ENCODE peak calls at places on chromosomes 6 and 20, in four cellular contexts. R is NCI-H526 treated with DMSO at 0.1 percent for 48 hours; M is uterus; O is CD8-positive, alpha-beta T cell. F is an unnamed sample.

GRCh38 chr20:189611-190010 is at the start of gene DEFB128:
- DNase-seq in R (no peak), M (no peak), O (no peak), F (no peak)

GRCh38 chr6:81241717-81242116 is 510.8 kb downstream of the TENT5A start:
- DNase-seq in R (peak), M (no peak), O (no peak), F (no peak)

GRCh38 chr6:170149681-170150589 is 140.9 kb downstream of the DLL1 start:
- DNase-seq in R (no peak), M (no peak), O (no peak), F (no peak)

GRCh38 chr6:119511024-119511423 is 161.5 kb upstream of the MAN1A1 start:
- DNase-seq in R (no peak), M (no peak), O (no peak), F (no peak)

GRCh38 chr20:31675828-31676533 is 38.3 kb downstream of the COX4I2 start:
- DNase-seq in R (no peak), M (no peak), O (peak), F (no peak)

GRCh38 chr20:35273449-35274171 is 4.3 kb downstream of the MMP24OS start:
- DNase-seq in R (peak), M (no peak), O (no peak), F (no peak)

GRCh38 chr6:111653961-111654360 is 48.3 kb upstream of the TRAF3IP2 start:
- DNase-seq in R (no peak), M (no peak), O (no peak), F (no peak)

GRCh38 chr20:1667510-1668085 is 10.0 kb upstream of the SIRPG start:
- DNase-seq in R (no peak), M (no peak), O (no peak), F (no peak)

GRCh38 chr20:61119263-61119662 is 132.8 kb upstream of the CDH4 start:
- DNase-seq in R (no peak), M (no peak), O (no peak), F (no peak)

GRCh38 chr6:166402582-166403277 is 20.0 kb upstream of the MPC1 start:
- DNase-seq in R (no peak), M (no peak), O (no peak), F (peak)

GRCh38 chr6:163955131-163955530 is 540.6 kb downstream of the QKI start:
- DNase-seq in R (no peak), M (no peak), O (no peak), F (no peak)

GRCh38 chr20:52083627-52084232 is 107.8 kb downstream of the ZFP64 start:
- DNase-seq in R (peak), M (peak), O (no peak), F (no peak)

GRCh38 chr6:158854214-158855101 is 35.3 kb upstream of the EZR start:
- DNase-seq in R (no peak), M (no peak), O (no peak), F (no peak)

GRCh38 chr6:79463721-79464120 is 73.5 kb downstream of the LCA5 start:
- DNase-seq in R (no peak), M (no peak), O (no peak), F (no peak)

GRCh38 chr6:8904754-8905153 is 469.4 kb upstream of the SLC35B3 start:
- DNase-seq in R (no peak), M (no peak), O (no peak), F (no peak)

GRCh38 chr6:65545920-65546319 is 161.1 kb downstream of the EYS start:
- DNase-seq in R (no peak), M (no peak), O (no peak), F (no peak)

GRCh38 chr6:26327450-26328264 is 37.3 kb upstream of the BTN3A2 start:
- DNase-seq in R (peak), M (no peak), O (peak), F (no peak)

GRCh38 chr20:60060006-60060557 is 101.9 kb downstream of the CDH26 start:
- DNase-seq in R (no peak), M (no peak), O (no peak), F (no peak)

GRCh38 chr20:59992531-59992930 is 34.3 kb downstream of the CDH26 start:
- DNase-seq in R (peak), M (no peak), O (no peak), F (no peak)

GRCh38 chr6:107532707-107533106 is 42.8 kb downstream of the SOBP start:
- DNase-seq in R (no peak), M (no peak), O (no peak), F (peak)

GRCh38 chr6:44481765-44482164 is 94.3 kb downstream of the CDC5L start:
- DNase-seq in R (no peak), M (no peak), O (no peak), F (no peak)

GRCh38 chr20:35741892-35742740 is at the start of gene RBM39:
- DNase-seq in R (peak), M (peak), O (peak), F (peak)

GRCh38 chr20:35088231-35088794 is 4.3 kb downstream of the TRPC4AP start:
- DNase-seq in R (no peak), M (no peak), O (no peak), F (no peak)

GRCh38 chr20:11453430-11453829 is 464.3 kb upstream of the BTBD3 start:
- DNase-seq in R (no peak), M (no peak), O (no peak), F (no peak)

GRCh38 chr6:6105472-6106036 is 98.8 kb upstream of the NRN1 start:
- DNase-seq in R (no peak), M (no peak), O (no peak), F (no peak)

GRCh38 chr6:36968266-36968977 is 13.9 kb downstream of the PI16 start:
- DNase-seq in R (no peak), M (no peak), O (no peak), F (peak)

GRCh38 chr6:43724914-43725642 is 37.5 kb upstream of the MRPS18A start:
- DNase-seq in R (peak), M (peak), O (peak), F (peak)

GRCh38 chr20:5975778-5976177 is 25.3 kb downstream of the MCM8 start:
- DNase-seq in R (no peak), M (no peak), O (no peak), F (no peak)

GRCh38 chr6:4672772-4673171 is 103.4 kb upstream of the CDYL start:
- DNase-seq in R (no peak), M (no peak), O (no peak), F (no peak)

GRCh38 chr6:10343320-10343719 is 71.6 kb downstream of the TFAP2A start:
- DNase-seq in R (no peak), M (no peak), O (no peak), F (no peak)

GRCh38 chr6:119284861-119285521 is 64.6 kb downstream of the MAN1A1 start:
- DNase-seq in R (no peak), M (no peak), O (no peak), F (no peak)

GRCh38 chr6:6751197-6751596 is 162.7 kb downstream of the LY86 start:
- DNase-seq in R (no peak), M (no peak), O (no peak), F (no peak)

GRCh38 chr20:3532089-3532615 is 61.3 kb downstream of the ATRN start:
- DNase-seq in R (no peak), M (no peak), O (no peak), F (no peak)

GRCh38 chr6:40539853-40540252 is 47.3 kb downstream of the LRFN2 start:
- DNase-seq in R (no peak), M (no peak), O (no peak), F (no peak)

GRCh38 chr20:37995856-37996625 is 37.2 kb downstream of the TTI1 start:
- DNase-seq in R (no peak), M (no peak), O (no peak), F (no peak)

GRCh38 chr6:110558575-110558974 is 82.2 kb upstream of the SLC22A16 start:
- DNase-seq in R (no peak), M (no peak), O (no peak), F (no peak)

GRCh38 chr6:116046739-116047138 is 14.0 kb downstream of the FRK start:
- DNase-seq in R (no peak), M (no peak), O (no peak), F (no peak)

F was measured in tibial artery.